ENCODE peak calls at places on chromosomes 16 and 17, in nine cellular contexts. One of them, this sample, is unnamed.

GRCh38 chr17:82930043-82930923 is 90.5 kb upstream of the ZNF750 start:
- DNase-seq in KBM-7: no peak
- DNase-seq in lower lobe of right lung: peak
- DNase-seq in WERI-Rb-1: no peak
- DNase-seq in stimulated activated CD4-positive, alpha-beta T cell treated with anti-CD3 and anti-CD28 coated beads, Interleukin-1b, Interleukin-23, amount 100 ng/mL, for 48 hours: no peak
- DNase-seq in tibial nerve: no peak
- DNase-seq in Calu3: no peak
- DNase-seq in IMR-90: no peak
- DNase-seq in C1 segment of cervical spinal cord: no peak
- DNase-seq in this sample: no peak

GRCh38 chr17:48066192-48066591 is 18.0 kb downstream of the NFE2L1 start:
- DNase-seq in C1 segment of cervical spinal cord: no peak
- DNase-seq in WERI-Rb-1: no peak
- DNase-seq in IMR-90: no peak
- DNase-seq in lower lobe of right lung: no peak
- DNase-seq in stimulated activated CD4-positive, alpha-beta T cell treated with anti-CD3 and anti-CD28 coated beads, Interleukin-1b, Interleukin-23, amount 100 ng/mL, for 48 hours: no peak
- DNase-seq in KBM-7: no peak
- DNase-seq in tibial nerve: no peak
- DNase-seq in Calu3: no peak
- DNase-seq in this sample: no peak

GRCh38 chr17:77266213-77266612 is 125.4 kb downstream of the SEC14L1 start:
- DNase-seq in C1 segment of cervical spinal cord: no peak
- DNase-seq in stimulated activated CD4-positive, alpha-beta T cell treated with anti-CD3 and anti-CD28 coated beads, Interleukin-1b, Interleukin-23, amount 100 ng/mL, for 48 hours: no peak
- DNase-seq in lower lobe of right lung: no peak
- DNase-seq in WERI-Rb-1: no peak
- DNase-seq in Calu3: no peak
- DNase-seq in tibial nerve: no peak
- DNase-seq in IMR-90: no peak
- DNase-seq in KBM-7: no peak
- DNase-seq in this sample: no peak

GRCh38 chr16:67013823-67014640 is 14.9 kb upstream of the CBFB start:
- DNase-seq in KBM-7: peak
- DNase-seq in IMR-90: peak
- DNase-seq in stimulated activated CD4-positive, alpha-beta T cell treated with anti-CD3 and anti-CD28 coated beads, Interleukin-1b, Interleukin-23, amount 100 ng/mL, for 48 hours: peak
- DNase-seq in C1 segment of cervical spinal cord: no peak
- DNase-seq in Calu3: peak
- DNase-seq in WERI-Rb-1: peak
- DNase-seq in tibial nerve: peak
- DNase-seq in lower lobe of right lung: peak
- DNase-seq in this sample: no peak

GRCh38 chr17:35315283-35315682 is 58.1 kb downstream of the SLFN11 start:
- DNase-seq in lower lobe of right lung: no peak
- DNase-seq in Calu3: peak
- DNase-seq in stimulated activated CD4-positive, alpha-beta T cell treated with anti-CD3 and anti-CD28 coated beads, Interleukin-1b, Interleukin-23, amount 100 ng/mL, for 48 hours: no peak
- DNase-seq in WERI-Rb-1: no peak
- DNase-seq in KBM-7: no peak
- DNase-seq in C1 segment of cervical spinal cord: no peak
- DNase-seq in IMR-90: peak
- DNase-seq in tibial nerve: no peak
- DNase-seq in this sample: peak

GRCh38 chr16:69917739-69918138 is 33.4 kb upstream of the CLEC18A start:
- DNase-seq in lower lobe of right lung: peak
- DNase-seq in KBM-7: no peak
- DNase-seq in tibial nerve: peak
- DNase-seq in IMR-90: peak
- DNase-seq in Calu3: no peak
- DNase-seq in WERI-Rb-1: no peak
- DNase-seq in stimulated activated CD4-positive, alpha-beta T cell treated with anti-CD3 and anti-CD28 coated beads, Interleukin-1b, Interleukin-23, amount 100 ng/mL, for 48 hours: no peak
- DNase-seq in C1 segment of cervical spinal cord: no peak
- DNase-seq in this sample: peak

GRCh38 chr16:11748404-11749254 is 6.0 kb upstream of the TXNDC11 start:
- DNase-seq in KBM-7: no peak
- DNase-seq in tibial nerve: no peak
- DNase-seq in Calu3: peak
- DNase-seq in stimulated activated CD4-positive, alpha-beta T cell treated with anti-CD3 and anti-CD28 coated beads, Interleukin-1b, Interleukin-23, amount 100 ng/mL, for 48 hours: no peak
- DNase-seq in WERI-Rb-1: peak
- DNase-seq in IMR-90: no peak
- DNase-seq in C1 segment of cervical spinal cord: no peak
- DNase-seq in lower lobe of right lung: no peak
- DNase-seq in this sample: no peak

GRCh38 chr16:4891886-4892216 is 44.6 kb downstream of the UBN1 start:
- DNase-seq in KBM-7: no peak
- DNase-seq in WERI-Rb-1: no peak
- DNase-seq in tibial nerve: no peak
- DNase-seq in IMR-90: no peak
- DNase-seq in lower lobe of right lung: no peak
- DNase-seq in stimulated activated CD4-positive, alpha-beta T cell treated with anti-CD3 and anti-CD28 coated beads, Interleukin-1b, Interleukin-23, amount 100 ng/mL, for 48 hours: no peak
- DNase-seq in Calu3: no peak
- DNase-seq in C1 segment of cervical spinal cord: no peak
- DNase-seq in this sample: no peak

GRCh38 chr17:41413353-41413752 is 11.0 kb downstream of the KRT37 start:
- DNase-seq in lower lobe of right lung: no peak
- DNase-seq in IMR-90: peak
- DNase-seq in KBM-7: no peak
- DNase-seq in C1 segment of cervical spinal cord: no peak
- DNase-seq in stimulated activated CD4-positive, alpha-beta T cell treated with anti-CD3 and anti-CD28 coated beads, Interleukin-1b, Interleukin-23, amount 100 ng/mL, for 48 hours: no peak
- DNase-seq in Calu3: no peak
- DNase-seq in WERI-Rb-1: no peak
- DNase-seq in tibial nerve: no peak
- DNase-seq in this sample: no peak

GRCh38 chr17:39090832-39091622 is 60.4 kb downstream of the PLXDC1 start:
- DNase-seq in tibial nerve: no peak
- DNase-seq in C1 segment of cervical spinal cord: no peak
- DNase-seq in WERI-Rb-1: no peak
- DNase-seq in IMR-90: no peak
- DNase-seq in stimulated activated CD4-positive, alpha-beta T cell treated with anti-CD3 and anti-CD28 coated beads, Interleukin-1b, Interleukin-23, amount 100 ng/mL, for 48 hours: no peak
- DNase-seq in lower lobe of right lung: no peak
- DNase-seq in KBM-7: no peak
- DNase-seq in Calu3: no peak
- DNase-seq in this sample: no peak

GRCh38 chr17:36942031-36942599 is 4.8 kb downstream of the LHX1 start:
- DNase-seq in IMR-90: no peak
- DNase-seq in stimulated activated CD4-positive, alpha-beta T cell treated with anti-CD3 and anti-CD28 coated beads, Interleukin-1b, Interleukin-23, amount 100 ng/mL, for 48 hours: no peak
- DNase-seq in tibial nerve: no peak
- DNase-seq in KBM-7: no peak
- DNase-seq in WERI-Rb-1: no peak
- DNase-seq in Calu3: no peak
- DNase-seq in C1 segment of cervical spinal cord: no peak
- DNase-seq in lower lobe of right lung: no peak
- DNase-seq in this sample: no peak

GRCh38 chr17:2690165-2691068 is 21.1 kb downstream of the CLUH start:
- DNase-seq in tibial nerve: no peak
- DNase-seq in lower lobe of right lung: peak
- DNase-seq in Calu3: no peak
- DNase-seq in KBM-7: no peak
- DNase-seq in C1 segment of cervical spinal cord: no peak
- DNase-seq in stimulated activated CD4-positive, alpha-beta T cell treated with anti-CD3 and anti-CD28 coated beads, Interleukin-1b, Interleukin-23, amount 100 ng/mL, for 48 hours: no peak
- DNase-seq in IMR-90: no peak
- DNase-seq in WERI-Rb-1: no peak
- DNase-seq in this sample: no peak

GRCh38 chr17:57288753-57289121 is 32.4 kb downstream of the MSI2 start:
- DNase-seq in Calu3: no peak
- DNase-seq in WERI-Rb-1: no peak
- DNase-seq in lower lobe of right lung: no peak
- DNase-seq in tibial nerve: no peak
- DNase-seq in KBM-7: no peak
- DNase-seq in C1 segment of cervical spinal cord: no peak
- DNase-seq in stimulated activated CD4-positive, alpha-beta T cell treated with anti-CD3 and anti-CD28 coated beads, Interleukin-1b, Interleukin-23, amount 100 ng/mL, for 48 hours: no peak
- DNase-seq in IMR-90: no peak
- DNase-seq in this sample: no peak

GRCh38 chr16:31386157-31386984 is 6.8 kb upstream of the ITGAD start:
- DNase-seq in tibial nerve: no peak
- DNase-seq in lower lobe of right lung: no peak
- DNase-seq in stimulated activated CD4-positive, alpha-beta T cell treated with anti-CD3 and anti-CD28 coated beads, Interleukin-1b, Interleukin-23, amount 100 ng/mL, for 48 hours: peak
- DNase-seq in KBM-7: peak
- DNase-seq in IMR-90: peak
- DNase-seq in WERI-Rb-1: peak
- DNase-seq in Calu3: peak
- DNase-seq in C1 segment of cervical spinal cord: no peak
- DNase-seq in this sample: no peak

GRCh38 chr17:40437095-40437732 is 6.0 kb upstream of the IGFBP4 start:
- DNase-seq in IMR-90: peak
- DNase-seq in tibial nerve: no peak
- DNase-seq in stimulated activated CD4-positive, alpha-beta T cell treated with anti-CD3 and anti-CD28 coated beads, Interleukin-1b, Interleukin-23, amount 100 ng/mL, for 48 hours: no peak
- DNase-seq in lower lobe of right lung: no peak
- DNase-seq in C1 segment of cervical spinal cord: no peak
- DNase-seq in KBM-7: peak
- DNase-seq in WERI-Rb-1: no peak
- DNase-seq in Calu3: peak
- DNase-seq in this sample: no peak

GRCh38 chr17:47800686-47801085 is 20.9 kb downstream of the OSBPL7 start:
- DNase-seq in stimulated activated CD4-positive, alpha-beta T cell treated with anti-CD3 and anti-CD28 coated beads, Interleukin-1b, Interleukin-23, amount 100 ng/mL, for 48 hours: no peak
- DNase-seq in WERI-Rb-1: no peak
- DNase-seq in KBM-7: no peak
- DNase-seq in Calu3: no peak
- DNase-seq in lower lobe of right lung: no peak
- DNase-seq in C1 segment of cervical spinal cord: no peak
- DNase-seq in IMR-90: no peak
- DNase-seq in tibial nerve: no peak
- DNase-seq in this sample: no peak

GRCh38 chr17:78818932-78819331 is 21.7 kb downstream of the USP36 start:
- DNase-seq in tibial nerve: no peak
- DNase-seq in WERI-Rb-1: no peak
- DNase-seq in IMR-90: no peak
- DNase-seq in KBM-7: peak
- DNase-seq in C1 segment of cervical spinal cord: no peak
- DNase-seq in stimulated activated CD4-positive, alpha-beta T cell treated with anti-CD3 and anti-CD28 coated beads, Interleukin-1b, Interleukin-23, amount 100 ng/mL, for 48 hours: no peak
- DNase-seq in lower lobe of right lung: no peak
- DNase-seq in Calu3: no peak
- DNase-seq in this sample: no peak

GRCh38 chr17:35801583-35802224 is 6.3 kb upstream of the MMP28 start:
- DNase-seq in C1 segment of cervical spinal cord: no peak
- DNase-seq in KBM-7: peak
- DNase-seq in Calu3: no peak
- DNase-seq in WERI-Rb-1: no peak
- DNase-seq in tibial nerve: no peak
- DNase-seq in stimulated activated CD4-positive, alpha-beta T cell treated with anti-CD3 and anti-CD28 coated beads, Interleukin-1b, Interleukin-23, amount 100 ng/mL, for 48 hours: no peak
- DNase-seq in lower lobe of right lung: peak
- DNase-seq in IMR-90: no peak
- DNase-seq in this sample: peak

GRCh38 chr17:5931611-5932010 is 138.6 kb upstream of the WSCD1 start:
- DNase-seq in WERI-Rb-1: no peak
- DNase-seq in lower lobe of right lung: no peak
- DNase-seq in KBM-7: no peak
- DNase-seq in C1 segment of cervical spinal cord: no peak
- DNase-seq in stimulated activated CD4-positive, alpha-beta T cell treated with anti-CD3 and anti-CD28 coated beads, Interleukin-1b, Interleukin-23, amount 100 ng/mL, for 48 hours: no peak
- DNase-seq in Calu3: no peak
- DNase-seq in IMR-90: no peak
- DNase-seq in tibial nerve: no peak
- DNase-seq in this sample: no peak

GRCh38 chr16:22300427-22301071 is 3.3 kb downstream of the POLR3E start:
- DNase-seq in WERI-Rb-1: peak
- DNase-seq in C1 segment of cervical spinal cord: no peak
- DNase-seq in KBM-7: peak
- DNase-seq in lower lobe of right lung: peak
- DNase-seq in Calu3: peak
- DNase-seq in tibial nerve: no peak
- DNase-seq in IMR-90: peak
- DNase-seq in stimulated activated CD4-positive, alpha-beta T cell treated with anti-CD3 and anti-CD28 coated beads, Interleukin-1b, Interleukin-23, amount 100 ng/mL, for 48 hours: peak
- DNase-seq in this sample: no peak

GRCh38 chr16:19093631-19094541 is 19.9 kb upstream of the ITPRIPL2 start:
- DNase-seq in KBM-7: no peak
- DNase-seq in WERI-Rb-1: no peak
- DNase-seq in Calu3: no peak
- DNase-seq in tibial nerve: no peak
- DNase-seq in lower lobe of right lung: no peak
- DNase-seq in IMR-90: no peak
- DNase-seq in C1 segment of cervical spinal cord: no peak
- DNase-seq in stimulated activated CD4-positive, alpha-beta T cell treated with anti-CD3 and anti-CD28 coated beads, Interleukin-1b, Interleukin-23, amount 100 ng/mL, for 48 hours: no peak
- DNase-seq in this sample: no peak

GRCh38 chr17:70661342-70662222 is 492.2 kb downstream of the KCNJ2 start:
- DNase-seq in WERI-Rb-1: no peak
- DNase-seq in tibial nerve: no peak
- DNase-seq in lower lobe of right lung: no peak
- DNase-seq in KBM-7: no peak
- DNase-seq in IMR-90: peak
- DNase-seq in stimulated activated CD4-positive, alpha-beta T cell treated with anti-CD3 and anti-CD28 coated beads, Interleukin-1b, Interleukin-23, amount 100 ng/mL, for 48 hours: no peak
- DNase-seq in Calu3: peak
- DNase-seq in C1 segment of cervical spinal cord: no peak
- DNase-seq in this sample: no peak

GRCh38 chr16:84907575-84907974 is 87.8 kb downstream of the CRISPLD2 start:
- DNase-seq in lower lobe of right lung: no peak
- DNase-seq in stimulated activated CD4-positive, alpha-beta T cell treated with anti-CD3 and anti-CD28 coated beads, Interleukin-1b, Interleukin-23, amount 100 ng/mL, for 48 hours: no peak
- DNase-seq in tibial nerve: no peak
- DNase-seq in KBM-7: no peak
- DNase-seq in IMR-90: peak
- DNase-seq in C1 segment of cervical spinal cord: no peak
- DNase-seq in WERI-Rb-1: no peak
- DNase-seq in Calu3: no peak
- DNase-seq in this sample: no peak

GRCh38 chr17:42617956-42618431 is 8.5 kb downstream of the TUBG1 start:
- DNase-seq in tibial nerve: no peak
- DNase-seq in KBM-7: no peak
- DNase-seq in IMR-90: no peak
- DNase-seq in Calu3: no peak
- DNase-seq in stimulated activated CD4-positive, alpha-beta T cell treated with anti-CD3 and anti-CD28 coated beads, Interleukin-1b, Interleukin-23, amount 100 ng/mL, for 48 hours: no peak
- DNase-seq in lower lobe of right lung: no peak
- DNase-seq in WERI-Rb-1: peak
- DNase-seq in C1 segment of cervical spinal cord: no peak
- DNase-seq in this sample: no peak

GRCh38 chr16:53412549-53412948 is 21.7 kb upstream of the RBL2 start:
- DNase-seq in IMR-90: no peak
- DNase-seq in C1 segment of cervical spinal cord: no peak
- DNase-seq in stimulated activated CD4-positive, alpha-beta T cell treated with anti-CD3 and anti-CD28 coated beads, Interleukin-1b, Interleukin-23, amount 100 ng/mL, for 48 hours: no peak
- DNase-seq in WERI-Rb-1: no peak
- DNase-seq in tibial nerve: no peak
- DNase-seq in KBM-7: no peak
- DNase-seq in Calu3: no peak
- DNase-seq in lower lobe of right lung: no peak
- DNase-seq in this sample: no peak

GRCh38 chr17:1643999-1644492 is 1.5 kb downstream of the SCARF1 start:
- DNase-seq in KBM-7: no peak
- DNase-seq in tibial nerve: no peak
- DNase-seq in lower lobe of right lung: peak
- DNase-seq in C1 segment of cervical spinal cord: no peak
- DNase-seq in stimulated activated CD4-positive, alpha-beta T cell treated with anti-CD3 and anti-CD28 coated beads, Interleukin-1b, Interleukin-23, amount 100 ng/mL, for 48 hours: no peak
- DNase-seq in Calu3: no peak
- DNase-seq in WERI-Rb-1: no peak
- DNase-seq in IMR-90: no peak
- DNase-seq in this sample: no peak

GRCh38 chr16:70529051-70529777 is 5.6 kb downstream of the SF3B3 start:
- DNase-seq in C1 segment of cervical spinal cord: no peak
- DNase-seq in Calu3: peak
- DNase-seq in stimulated activated CD4-positive, alpha-beta T cell treated with anti-CD3 and anti-CD28 coated beads, Interleukin-1b, Interleukin-23, amount 100 ng/mL, for 48 hours: no peak
- DNase-seq in KBM-7: peak
- DNase-seq in WERI-Rb-1: no peak
- DNase-seq in tibial nerve: no peak
- DNase-seq in IMR-90: peak
- DNase-seq in lower lobe of right lung: no peak
- DNase-seq in this sample: no peak

GRCh38 chr17:17694229-17695081 is 13.2 kb downstream of the RAI1 start:
- DNase-seq in C1 segment of cervical spinal cord: no peak
- DNase-seq in WERI-Rb-1: peak
- DNase-seq in tibial nerve: peak
- DNase-seq in stimulated activated CD4-positive, alpha-beta T cell treated with anti-CD3 and anti-CD28 coated beads, Interleukin-1b, Interleukin-23, amount 100 ng/mL, for 48 hours: peak
- DNase-seq in KBM-7: peak
- DNase-seq in lower lobe of right lung: peak
- DNase-seq in Calu3: peak
- DNase-seq in IMR-90: peak
- DNase-seq in this sample: no peak

GRCh38 chr16:87459027-87459426 is 33.8 kb downstream of the ZCCHC14 start:
- DNase-seq in C1 segment of cervical spinal cord: no peak
- DNase-seq in lower lobe of right lung: no peak
- DNase-seq in WERI-Rb-1: no peak
- DNase-seq in IMR-90: no peak
- DNase-seq in KBM-7: no peak
- DNase-seq in Calu3: no peak
- DNase-seq in tibial nerve: no peak
- DNase-seq in stimulated activated CD4-positive, alpha-beta T cell treated with anti-CD3 and anti-CD28 coated beads, Interleukin-1b, Interleukin-23, amount 100 ng/mL, for 48 hours: no peak
- DNase-seq in this sample: no peak

This sample was measured in HFF-Myc.